ENCODE peak calls at places on chromosomes 4 and X, in five cellular contexts. One of them, this sample, is unnamed.

GRCh38 chr4:78168029-78168428 is 110.9 kb downstream of the FRAS1 start:
- DNase-seq in WERI-Rb-1: no peak
- DNase-seq in aorta: no peak
- DNase-seq in GM23248: no peak
- DNase-seq in transverse colon: no peak
- DNase-seq in this sample: no peak

GRCh38 chrX:77617206-77617605 is 168.8 kb downstream of the ATRX start:
- DNase-seq in WERI-Rb-1: no peak
- DNase-seq in aorta: no peak
- DNase-seq in GM23248: no peak
- DNase-seq in transverse colon: no peak
- DNase-seq in this sample: no peak

GRCh38 chr4:76879731-76880364 is 18.1 kb downstream of the SOWAHB start:
- DNase-seq in WERI-Rb-1: no peak
- DNase-seq in aorta: no peak
- DNase-seq in GM23248: peak; percentile 84
- DNase-seq in transverse colon: no peak
- DNase-seq in this sample: no peak

GRCh38 chr4:15348695-15349094 is 79.1 kb upstream of the C1QTNF7 start:
- DNase-seq in WERI-Rb-1: no peak
- DNase-seq in aorta: no peak
- DNase-seq in GM23248: no peak
- DNase-seq in transverse colon: no peak
- DNase-seq in this sample: no peak

GRCh38 chr4:122819708-122820449 is 6.8 kb upstream of the FGF2 start:
- DNase-seq in WERI-Rb-1: no peak
- DNase-seq in aorta: no peak
- DNase-seq in GM23248: peak; percentile 83
- DNase-seq in transverse colon: no peak
- DNase-seq in this sample: no peak

GRCh38 chr4:182604161-182604591 is 313.0 kb downstream of the DCTD start:
- DNase-seq in WERI-Rb-1: no peak
- DNase-seq in aorta: no peak
- DNase-seq in GM23248: peak; percentile 30
- DNase-seq in transverse colon: no peak
- DNase-seq in this sample: no peak

GRCh38 chr4:58807843-58808605 is 1697.8 kb upstream of the IGFBP7 start:
- DNase-seq in WERI-Rb-1: no peak
- DNase-seq in aorta: no peak
- DNase-seq in GM23248: no peak
- DNase-seq in transverse colon: no peak
- DNase-seq in this sample: no peak

GRCh38 chr4:35836591-35836990 is 407.7 kb downstream of the ARAP2 start:
- DNase-seq in WERI-Rb-1: no peak
- DNase-seq in aorta: no peak
- DNase-seq in GM23248: no peak
- DNase-seq in transverse colon: no peak
- DNase-seq in this sample: no peak

GRCh38 chr4:114077610-114078009 is 98.2 kb upstream of the ARSJ start:
- DNase-seq in WERI-Rb-1: no peak
- DNase-seq in aorta: no peak
- DNase-seq in GM23248: peak; percentile 93
- DNase-seq in transverse colon: no peak
- DNase-seq in this sample: no peak

GRCh38 chr4:149183638-149184037 is 632.0 kb downstream of the IQCM start:
- DNase-seq in WERI-Rb-1: no peak
- DNase-seq in aorta: no peak
- DNase-seq in GM23248: no peak
- DNase-seq in transverse colon: no peak
- DNase-seq in this sample: no peak

GRCh38 chr4:105277702-105278101 is 131.0 kb downstream of the TET2 start:
- DNase-seq in WERI-Rb-1: no peak
- DNase-seq in aorta: no peak
- DNase-seq in GM23248: no peak
- DNase-seq in transverse colon: no peak
- DNase-seq in this sample: no peak

GRCh38 chrX:47619486-47620302 is at the start of gene SYN1:
- DNase-seq in WERI-Rb-1: peak; percentile 78
- DNase-seq in aorta: peak; percentile 92
- DNase-seq in GM23248: peak; percentile 89
- DNase-seq in transverse colon: peak; percentile 74
- DNase-seq in this sample: peak; percentile 77

GRCh38 chrX:153539171-153539978 is 21.9 kb downstream of the ATP2B3 start:
- DNase-seq in WERI-Rb-1: peak; percentile 92
- DNase-seq in aorta: peak; percentile 88
- DNase-seq in GM23248: peak; percentile 75
- DNase-seq in transverse colon: peak; percentile 62
- DNase-seq in this sample: peak; percentile 87

GRCh38 chrX:47523297-47523696 is 37.7 kb upstream of the ARAF start:
- DNase-seq in WERI-Rb-1: peak; percentile 71
- DNase-seq in aorta: peak; percentile 95
- DNase-seq in GM23248: peak; percentile 85
- DNase-seq in transverse colon: peak; percentile 88
- DNase-seq in this sample: peak; percentile 92

GRCh38 chr4:109559625-109559982 is 442 bp upstream of the MCUB start:
- DNase-seq in WERI-Rb-1: peak; percentile 45
- DNase-seq in aorta: peak; percentile 80
- DNase-seq in GM23248: peak; percentile 69
- DNase-seq in transverse colon: peak; percentile 27
- DNase-seq in this sample: peak; percentile 54

GRCh38 chr4:39118034-39118658 is 56.1 kb downstream of the KLHL5 start:
- DNase-seq in WERI-Rb-1: peak; percentile 30
- DNase-seq in aorta: no peak
- DNase-seq in GM23248: no peak
- DNase-seq in transverse colon: no peak
- DNase-seq in this sample: no peak

GRCh38 chr4:30641345-30641744 is 78.8 kb upstream of the PCDH7 start:
- DNase-seq in WERI-Rb-1: no peak
- DNase-seq in aorta: no peak
- DNase-seq in GM23248: no peak
- DNase-seq in transverse colon: no peak
- DNase-seq in this sample: no peak

GRCh38 chr4:30642520-30642919 is 77.6 kb upstream of the PCDH7 start:
- DNase-seq in WERI-Rb-1: no peak
- DNase-seq in aorta: no peak
- DNase-seq in GM23248: no peak
- DNase-seq in transverse colon: no peak
- DNase-seq in this sample: no peak
- H3K36me3 ChIP-seq in WERI-Rb-1: no peaks in the 10 kb centered on the region
- H3K36me3 ChIP-seq in aorta: no peaks in the 10 kb centered on the region
- H3K36me3 ChIP-seq in GM23248: no peaks in the 10 kb centered on the region
- H3K36me3 ChIP-seq in transverse colon: no peaks in the 10 kb centered on the region
- H3K36me3 ChIP-seq in this sample: no peaks in the 10 kb centered on the region

GRCh38 chrX:48904180-48904579 is 6.5 kb downstream of the PQBP1 start:
- DNase-seq in WERI-Rb-1: no peak
- DNase-seq in aorta: no peak
- DNase-seq in GM23248: no peak
- DNase-seq in transverse colon: no peak
- DNase-seq in this sample: no peak

GRCh38 chrX:48903290-48903689 is 5.6 kb downstream of the PQBP1 start:
- DNase-seq in WERI-Rb-1: no peak
- DNase-seq in aorta: no peak
- DNase-seq in GM23248: no peak
- DNase-seq in transverse colon: no peak
- DNase-seq in this sample: no peak

GRCh38 chrX:48901069-48901468 is 3.3 kb downstream of the PQBP1 start:
- DNase-seq in WERI-Rb-1: no peak
- DNase-seq in aorta: no peak
- DNase-seq in GM23248: no peak
- DNase-seq in transverse colon: no peak
- DNase-seq in this sample: no peak

GRCh38 chrX:48902135-48902534 is 4.4 kb downstream of the PQBP1 start:
- DNase-seq in WERI-Rb-1: no peak
- DNase-seq in aorta: no peak
- DNase-seq in GM23248: no peak
- DNase-seq in transverse colon: no peak
- DNase-seq in this sample: no peak

GRCh38 chrX:48902776-48903175 is 5.0 kb downstream of the PQBP1 start:
- DNase-seq in WERI-Rb-1: no peak
- DNase-seq in aorta: no peak
- DNase-seq in GM23248: no peak
- DNase-seq in transverse colon: no peak
- DNase-seq in this sample: no peak
- H3K36me3 ChIP-seq in WERI-Rb-1: peaks cover 19% of the 10 kb centered on the region
- H3K36me3 ChIP-seq in aorta: no peaks in the 10 kb centered on the region
- H3K36me3 ChIP-seq in GM23248: no peaks in the 10 kb centered on the region
- H3K36me3 ChIP-seq in transverse colon: no peaks in the 10 kb centered on the region
- H3K36me3 ChIP-seq in this sample: peaks cover 4% of the 10 kb centered on the region

GRCh38 chr4:6972375-6972650 is 62.7 kb downstream of the TBC1D14 start:
- DNase-seq in WERI-Rb-1: no peak
- DNase-seq in aorta: no peak
- DNase-seq in GM23248: no peak
- DNase-seq in transverse colon: no peak
- DNase-seq in this sample: no peak

GRCh38 chr4:6971536-6972374 is 62.1 kb downstream of the TBC1D14 start:
- DNase-seq in WERI-Rb-1: no peak
- DNase-seq in aorta: no peak
- DNase-seq in GM23248: no peak
- DNase-seq in transverse colon: no peak
- DNase-seq in this sample: no peak

GRCh38 chr4:6969826-6970800 is 60.5 kb downstream of the TBC1D14 start:
- DNase-seq in WERI-Rb-1: peak; percentile 46
- DNase-seq in aorta: no peak
- DNase-seq in GM23248: no peak
- DNase-seq in transverse colon: no peak
- DNase-seq in this sample: no peak

GRCh38 chr4:6974138-6974848 is 64.7 kb downstream of the TBC1D14 start:
- DNase-seq in WERI-Rb-1: peak; percentile 89
- DNase-seq in aorta: peak; percentile 93
- DNase-seq in GM23248: peak; percentile 92
- DNase-seq in transverse colon: peak; percentile 87
- DNase-seq in this sample: peak; percentile 88

GRCh38 chr4:6972911-6973310 is 63.3 kb downstream of the TBC1D14 start:
- DNase-seq in WERI-Rb-1: no peak
- DNase-seq in aorta: no peak
- DNase-seq in GM23248: no peak
- DNase-seq in transverse colon: no peak
- DNase-seq in this sample: no peak
- H3K36me3 ChIP-seq in WERI-Rb-1: peaks cover 9% of the 10 kb centered on the region
- H3K36me3 ChIP-seq in aorta: no peaks in the 10 kb centered on the region
- H3K36me3 ChIP-seq in GM23248: no peaks in the 10 kb centered on the region
- H3K36me3 ChIP-seq in transverse colon: no peaks in the 10 kb centered on the region
- H3K36me3 ChIP-seq in this sample: peaks cover 1% of the 10 kb centered on the region

GRCh38 chrX:53379747-53380146 is 42.7 kb downstream of the SMC1A start:
- DNase-seq in WERI-Rb-1: no peak
- DNase-seq in aorta: no peak
- DNase-seq in GM23248: no peak
- DNase-seq in transverse colon: no peak
- DNase-seq in this sample: no peak
- H3K36me3 ChIP-seq in WERI-Rb-1: peaks cover 77% of the 10 kb centered on the region
- H3K36me3 ChIP-seq in aorta: no peaks in the 10 kb centered on the region
- H3K36me3 ChIP-seq in GM23248: no peaks in the 10 kb centered on the region
- H3K36me3 ChIP-seq in transverse colon: no peaks in the 10 kb centered on the region
- H3K36me3 ChIP-seq in this sample: peaks cover 3% of the 10 kb centered on the region